ENCODE peak calls at places on chromosomes 1 and 21, in five cellular contexts. One of them, this sample, is unnamed.
A peak's percentile ranks its signal among the peaks of the same experiment; 100 is the strongest.

GRCh38 chr1:21232044-21232443 is 55.3 kb upstream of the EIF4G3 start:
- DNase-seq in stimulated activated CD8-positive, alpha-beta memory T cell treated with anti-CD3 and anti-CD28 coated beads, Interleukin-4, amount 100 ng/mL, for 24 hours: no peak
- DNase-seq in pancreas: no peak
- DNase-seq in activated CD8-positive, alpha-beta T cell treated with anti-CD3 and anti-CD28 coated beads, Interleukin-2, amount 10 ng/mL, durations not matched to agents 7 days and 5 days: peak; percentile 52
- DNase-seq in GM19239: peak; percentile 53
- DNase-seq in this sample: peak; percentile 2

GRCh38 chr1:186082235-186082937 is 292.7 kb downstream of the TPR start:
- DNase-seq in stimulated activated CD8-positive, alpha-beta memory T cell treated with anti-CD3 and anti-CD28 coated beads, Interleukin-4, amount 100 ng/mL, for 24 hours: no peak
- DNase-seq in pancreas: peak; percentile 50
- DNase-seq in activated CD8-positive, alpha-beta T cell treated with anti-CD3 and anti-CD28 coated beads, Interleukin-2, amount 10 ng/mL, durations not matched to agents 7 days and 5 days: no peak
- DNase-seq in GM19239: peak; percentile 20
- DNase-seq in this sample: peak; percentile 98

GRCh38 chr1:151846062-151846568 is 6.5 kb upstream of the C2CD4D start:
- DNase-seq in stimulated activated CD8-positive, alpha-beta memory T cell treated with anti-CD3 and anti-CD28 coated beads, Interleukin-4, amount 100 ng/mL, for 24 hours: no peak
- DNase-seq in pancreas: no peak
- DNase-seq in activated CD8-positive, alpha-beta T cell treated with anti-CD3 and anti-CD28 coated beads, Interleukin-2, amount 10 ng/mL, durations not matched to agents 7 days and 5 days: no peak
- DNase-seq in GM19239: no peak
- DNase-seq in this sample: no peak

GRCh38 chr1:95309031-95309459 is 75.0 kb downstream of the RWDD3 start:
- DNase-seq in stimulated activated CD8-positive, alpha-beta memory T cell treated with anti-CD3 and anti-CD28 coated beads, Interleukin-4, amount 100 ng/mL, for 24 hours: no peak
- DNase-seq in pancreas: no peak
- DNase-seq in activated CD8-positive, alpha-beta T cell treated with anti-CD3 and anti-CD28 coated beads, Interleukin-2, amount 10 ng/mL, durations not matched to agents 7 days and 5 days: no peak
- DNase-seq in GM19239: no peak
- DNase-seq in this sample: peak; percentile 19

GRCh38 chr1:26584022-26584485 is 54.5 kb downstream of the RPS6KA1 start:
- DNase-seq in stimulated activated CD8-positive, alpha-beta memory T cell treated with anti-CD3 and anti-CD28 coated beads, Interleukin-4, amount 100 ng/mL, for 24 hours: peak; percentile 26
- DNase-seq in pancreas: no peak
- DNase-seq in activated CD8-positive, alpha-beta T cell treated with anti-CD3 and anti-CD28 coated beads, Interleukin-2, amount 10 ng/mL, durations not matched to agents 7 days and 5 days: no peak
- DNase-seq in GM19239: no peak
- DNase-seq in this sample: no peak

GRCh38 chr21:46049890-46050650 is 47.8 kb upstream of the COL6A2 start:
- DNase-seq in stimulated activated CD8-positive, alpha-beta memory T cell treated with anti-CD3 and anti-CD28 coated beads, Interleukin-4, amount 100 ng/mL, for 24 hours: no peak
- DNase-seq in pancreas: no peak
- DNase-seq in activated CD8-positive, alpha-beta T cell treated with anti-CD3 and anti-CD28 coated beads, Interleukin-2, amount 10 ng/mL, durations not matched to agents 7 days and 5 days: no peak
- DNase-seq in GM19239: no peak
- DNase-seq in this sample: no peak

GRCh38 chr1:226656201-226656600 is 82.9 kb downstream of the ITPKB start:
- DNase-seq in stimulated activated CD8-positive, alpha-beta memory T cell treated with anti-CD3 and anti-CD28 coated beads, Interleukin-4, amount 100 ng/mL, for 24 hours: no peak
- DNase-seq in pancreas: peak; percentile 75
- DNase-seq in activated CD8-positive, alpha-beta T cell treated with anti-CD3 and anti-CD28 coated beads, Interleukin-2, amount 10 ng/mL, durations not matched to agents 7 days and 5 days: no peak
- DNase-seq in GM19239: no peak
- DNase-seq in this sample: no peak

GRCh38 chr1:155645648-155646047 is 35.6 kb downstream of the MSTO1 start:
- DNase-seq in stimulated activated CD8-positive, alpha-beta memory T cell treated with anti-CD3 and anti-CD28 coated beads, Interleukin-4, amount 100 ng/mL, for 24 hours: no peak
- DNase-seq in pancreas: no peak
- DNase-seq in activated CD8-positive, alpha-beta T cell treated with anti-CD3 and anti-CD28 coated beads, Interleukin-2, amount 10 ng/mL, durations not matched to agents 7 days and 5 days: no peak
- DNase-seq in GM19239: no peak
- DNase-seq in this sample: no peak

GRCh38 chr1:203765029-203765837 is at the start of gene LAX1:
- DNase-seq in stimulated activated CD8-positive, alpha-beta memory T cell treated with anti-CD3 and anti-CD28 coated beads, Interleukin-4, amount 100 ng/mL, for 24 hours: peak; percentile 59
- DNase-seq in pancreas: no peak
- DNase-seq in activated CD8-positive, alpha-beta T cell treated with anti-CD3 and anti-CD28 coated beads, Interleukin-2, amount 10 ng/mL, durations not matched to agents 7 days and 5 days: peak; percentile 90
- DNase-seq in GM19239: peak; percentile 76
- DNase-seq in this sample: no peak

GRCh38 chr1:15417365-15417934 is 7.8 kb downstream of the EFHD2 start:
- DNase-seq in stimulated activated CD8-positive, alpha-beta memory T cell treated with anti-CD3 and anti-CD28 coated beads, Interleukin-4, amount 100 ng/mL, for 24 hours: peak; percentile 50
- DNase-seq in pancreas: peak; percentile 70
- DNase-seq in activated CD8-positive, alpha-beta T cell treated with anti-CD3 and anti-CD28 coated beads, Interleukin-2, amount 10 ng/mL, durations not matched to agents 7 days and 5 days: peak; percentile 52
- DNase-seq in GM19239: no peak
- DNase-seq in this sample: no peak

GRCh38 chr1:234512376-234512965 is 33.5 kb upstream of the TARBP1 start:
- DNase-seq in stimulated activated CD8-positive, alpha-beta memory T cell treated with anti-CD3 and anti-CD28 coated beads, Interleukin-4, amount 100 ng/mL, for 24 hours: no peak
- DNase-seq in pancreas: no peak
- DNase-seq in activated CD8-positive, alpha-beta T cell treated with anti-CD3 and anti-CD28 coated beads, Interleukin-2, amount 10 ng/mL, durations not matched to agents 7 days and 5 days: no peak
- DNase-seq in GM19239: no peak
- DNase-seq in this sample: no peak

GRCh38 chr1:29272171-29272907 is 36.0 kb downstream of the PTPRU start:
- DNase-seq in stimulated activated CD8-positive, alpha-beta memory T cell treated with anti-CD3 and anti-CD28 coated beads, Interleukin-4, amount 100 ng/mL, for 24 hours: no peak
- DNase-seq in pancreas: no peak
- DNase-seq in activated CD8-positive, alpha-beta T cell treated with anti-CD3 and anti-CD28 coated beads, Interleukin-2, amount 10 ng/mL, durations not matched to agents 7 days and 5 days: no peak
- DNase-seq in GM19239: no peak
- DNase-seq in this sample: no peak

GRCh38 chr1:51648180-51649109 is 31.6 kb downstream of the OSBPL9 start:
- DNase-seq in stimulated activated CD8-positive, alpha-beta memory T cell treated with anti-CD3 and anti-CD28 coated beads, Interleukin-4, amount 100 ng/mL, for 24 hours: no peak
- DNase-seq in pancreas: no peak
- DNase-seq in activated CD8-positive, alpha-beta T cell treated with anti-CD3 and anti-CD28 coated beads, Interleukin-2, amount 10 ng/mL, durations not matched to agents 7 days and 5 days: no peak
- DNase-seq in GM19239: no peak
- DNase-seq in this sample: no peak

GRCh38 chr1:225875044-225875822 is 6.9 kb downstream of the TMEM63A start:
- DNase-seq in stimulated activated CD8-positive, alpha-beta memory T cell treated with anti-CD3 and anti-CD28 coated beads, Interleukin-4, amount 100 ng/mL, for 24 hours: no peak
- DNase-seq in pancreas: peak; percentile 73
- DNase-seq in activated CD8-positive, alpha-beta T cell treated with anti-CD3 and anti-CD28 coated beads, Interleukin-2, amount 10 ng/mL, durations not matched to agents 7 days and 5 days: no peak
- DNase-seq in GM19239: no peak
- DNase-seq in this sample: no peak